ENCODE peak calls at places on chromosomes 13 and 19, in eight cellular contexts. F is mesendoderm, O is endothelial cell of umbilical vein, P is OCI-LY7, T is PC-3, U is H1, K is pancreas, Q is tibial nerve. D is an unnamed sample.

GRCh38 chr19:49447485-49448431 is 3.9 kb downstream of the PIH1D1 start:
- DNase-seq in F (peak; percentile 68), O (peak; percentile 17), P (peak; percentile 80), T (no peak), U (peak; percentile 75), K (peak; percentile 39), Q (no peak), D (no peak)

GRCh38 chr13:99207511-99207910 is 6.9 kb downstream of the UBAC2 start:
- DNase-seq in F (no peak), O (no peak), P (no peak), T (no peak), U (no peak), K (no peak), Q (no peak), D (no peak)

GRCh38 chr19:35436477-35437141 is 11.4 kb upstream of the FFAR2 start:
- DNase-seq in F (no peak), O (peak; percentile 15), P (no peak), T (peak; percentile 47), U (no peak), K (no peak), Q (no peak), D (no peak)

GRCh38 chr13:53018690-53019647 is 9.6 kb upstream of the OLFM4 start:
- DNase-seq in F (no peak), O (no peak), P (no peak), T (no peak), U (no peak), K (no peak), Q (no peak), D (no peak)

GRCh38 chr13:99847318-99847750 is 124.2 kb downstream of the ZIC5 start:
- DNase-seq in F (no peak), O (no peak), P (no peak), T (no peak), U (no peak), K (no peak), Q (no peak), D (no peak)

GRCh38 chr19:49776371-49776764 is 9.6 kb downstream of the AP2A1 start:
- DNase-seq in F (no peak), O (no peak), P (no peak), T (no peak), U (no peak), K (no peak), Q (no peak), D (no peak)

GRCh38 chr19:35901854-35902661 is at the start of gene HCST:
- DNase-seq in F (no peak), O (no peak), P (peak; percentile 77), T (peak; percentile 9), U (no peak), K (no peak), Q (no peak), D (no peak)

GRCh38 chr19:42942187-42942789 is 5.3 kb upstream of the PSG7 start:
- DNase-seq in F (no peak), O (no peak), P (peak; percentile 5), T (peak; percentile 44), U (no peak), K (no peak), Q (no peak), D (no peak)

GRCh38 chr19:56136362-56136761 is 4.7 kb upstream of the ZNF444 start:
- DNase-seq in F (peak; percentile 70), O (no peak), P (no peak), T (no peak), U (peak; percentile 57), K (no peak), Q (no peak), D (no peak)

GRCh38 chr19:33622809-33623511 is 1.2 kb downstream of the CHST8 start:
- DNase-seq in F (peak; percentile 19), O (no peak), P (no peak), T (no peak), U (no peak), K (no peak), Q (no peak), D (no peak)

GRCh38 chr19:5579286-5579685 is 11.5 kb upstream of the TINCR start:
- DNase-seq in F (no peak), O (no peak), P (no peak), T (no peak), U (no peak), K (no peak), Q (no peak), D (no peak)

GRCh38 chr13:113728571-113729054 is 30.4 kb upstream of the TMEM255B start:
- DNase-seq in F (no peak), O (no peak), P (no peak), T (no peak), U (no peak), K (no peak), Q (no peak), D (no peak)

GRCh38 chr19:14363203-14364097 is 17.8 kb upstream of the ADGRE5 start:
- DNase-seq in F (peak; percentile 91), O (peak; percentile 38), P (no peak), T (peak; percentile 69), U (peak; percentile 53), K (no peak), Q (no peak), D (no peak)

GRCh38 chr19:48896191-48896720 is 2.3 kb downstream of the TULP2 start:
- DNase-seq in F (peak; percentile 75), O (no peak), P (peak; percentile 39), T (no peak), U (peak; percentile 64), K (peak; percentile 66), Q (peak; percentile 49), D (no peak)

DNA sequence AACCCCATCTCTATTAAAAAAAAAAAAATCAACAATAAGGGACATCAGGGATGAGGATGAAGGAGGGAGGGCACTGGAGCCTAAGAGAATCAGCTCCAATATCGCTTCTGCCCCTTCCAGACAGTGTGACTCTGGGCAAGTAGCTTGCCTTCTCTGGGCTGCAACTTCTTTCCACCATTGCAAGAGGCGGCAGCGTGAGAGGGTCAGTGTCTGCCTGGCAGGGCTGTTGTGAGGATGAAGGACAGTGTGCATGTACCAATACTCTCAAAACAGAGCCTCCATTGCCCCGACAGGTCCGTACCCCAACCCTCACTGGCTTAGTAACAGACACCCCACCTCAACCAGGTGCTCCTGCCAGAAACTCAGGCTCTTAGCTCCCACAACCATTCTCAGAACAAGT is 15.3 kb upstream of the LENG8 start:
- DNase-seq in F (no peak), O (no peak), P (no peak), T (no peak), U (no peak), K (no peak), Q (no peak), D (no peak)
- H3K4me1 ChIP-seq in F (no peaks in the 10 kb centered on the region), O (no peaks in the 10 kb centered on the region), P (peaks cover 7% of the 10 kb centered on the region), T (peaks cover 25% of the 10 kb centered on the region), U (peaks cover 25% of the 10 kb centered on the region), K (peaks cover 14% of the 10 kb centered on the region), Q (peaks cover 64% of the 10 kb centered on the region), D (peaks cover 17% of the 10 kb centered on the region)

GRCh38 chr13:106499905-106500304 is 35.6 kb downstream of the EFNB2 start:
- DNase-seq in F (no peak), O (no peak), P (no peak), T (no peak), U (no peak), K (no peak), Q (no peak), D (no peak)
- H3K4me1 ChIP-seq in F (peaks cover 2% of the 10 kb centered on the region), O (peaks cover 41% of the 10 kb centered on the region), P (no peaks in the 10 kb centered on the region), T (no peaks in the 10 kb centered on the region), U (peaks cover 17% of the 10 kb centered on the region), K (no peaks in the 10 kb centered on the region), Q (peaks cover 49% of the 10 kb centered on the region), D (peaks cover 22% of the 10 kb centered on the region)

DNA sequence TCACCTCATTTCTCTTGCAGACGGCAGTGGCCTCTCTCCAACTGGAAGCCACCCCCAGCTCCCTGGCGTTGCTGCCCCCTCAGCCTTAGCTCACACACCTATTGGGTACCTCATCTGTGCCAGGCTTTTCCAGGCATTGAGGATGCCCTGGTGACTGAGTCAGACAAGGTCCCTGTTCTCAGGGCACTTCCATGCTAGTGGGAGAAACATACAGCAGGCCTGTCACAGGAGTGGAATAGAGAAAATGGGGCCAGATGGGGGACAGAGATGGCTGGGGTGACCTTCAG is 33.9 kb downstream of the CAPN12 start:
- DNase-seq in F (no peak), O (no peak), P (no peak), T (no peak), U (no peak), K (no peak), Q (no peak), D (no peak)
- H3K4me1 ChIP-seq in F (no peaks in the 10 kb centered on the region), O (peaks cover 30% of the 10 kb centered on the region), P (no peaks in the 10 kb centered on the region), T (peaks cover 22% of the 10 kb centered on the region), U (no peaks in the 10 kb centered on the region), K (peaks cover 31% of the 10 kb centered on the region), Q (peaks cover 93% of the 10 kb centered on the region), D (no peaks in the 10 kb centered on the region)

DNA sequence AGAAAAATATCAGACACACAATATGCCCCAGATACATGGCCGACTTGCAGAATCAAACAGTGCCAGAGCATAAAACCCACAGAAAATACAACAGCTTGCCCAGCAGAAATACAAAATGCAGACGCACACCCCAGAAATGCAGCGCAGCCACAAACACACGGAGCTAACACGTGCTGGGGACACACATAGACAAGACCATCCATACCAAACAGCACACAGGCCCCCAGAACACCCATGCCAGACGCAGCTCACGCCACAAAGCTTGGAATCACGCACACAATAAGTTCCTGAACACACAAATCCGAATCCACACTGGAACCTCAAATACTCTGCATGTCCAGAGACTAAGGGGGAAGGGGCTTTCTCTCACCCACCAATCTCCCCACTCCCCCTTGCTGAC is 17.1 kb downstream of the CCDC97 start:
- DNase-seq in F (no peak), O (no peak), P (no peak), T (no peak), U (no peak), K (no peak), Q (no peak), D (no peak)
- H3K4me1 ChIP-seq in F (peaks cover 37% of the 10 kb centered on the region), O (peaks cover 67% of the 10 kb centered on the region), P (peaks cover 53% of the 10 kb centered on the region), T (peaks cover 69% of the 10 kb centered on the region), U (peaks cover 24% of the 10 kb centered on the region), K (no peaks in the 10 kb centered on the region), Q (peaks cover 69% of the 10 kb centered on the region), D (peaks cover 50% of the 10 kb centered on the region)

GRCh38 chr13:110246530-110246929 is 60.4 kb downstream of the COL4A1 start:
- DNase-seq in F (no peak), O (no peak), P (no peak), T (no peak), U (no peak), K (no peak), Q (no peak), D (no peak)
- H3K4me1 ChIP-seq in F (peaks cover 8% of the 10 kb centered on the region), O (peaks cover 38% of the 10 kb centered on the region), P (no peaks in the 10 kb centered on the region), T (peaks cover 7% of the 10 kb centered on the region), U (no peaks in the 10 kb centered on the region), K (no peaks in the 10 kb centered on the region), Q (peaks cover 97% of the 10 kb centered on the region), D (peaks cover 14% of the 10 kb centered on the region)